ENCODE peak calls at places on chromosomes 5 and 9, in six cellular contexts. O is epithelial cell of esophagus; F is germinal center; X is activated CD4-positive, alpha-beta T cell treated with anti-CD3 and anti-CD28 coated beads, Interleukin-2, amount 50 U/mL, for 1 hour; A is NCI-H2029; Q is nucleus accumbens. T is an unnamed sample.

GRCh38 chr9:120904061-120904998 is 22.3 kb downstream of the TRAF1 start:
- DNase-seq in O (no peak), F (peak; percentile 71), X (peak; percentile 67), A (peak; percentile 34), Q (no peak), T (no peak)

GRCh38 chr5:55829956-55830355 is 21.2 kb upstream of the IL31RA start:
- DNase-seq in O (peak; percentile 52), F (no peak), X (no peak), A (no peak), Q (no peak), T (no peak)

GRCh38 chr9:114155967-114156294 is 594 bp downstream of the COL27A1 start:
- DNase-seq in O (peak; percentile 28), F (no peak), X (no peak), A (no peak), Q (no peak), T (no peak)

GRCh38 chr9:38389313-38389712 is 3.2 kb upstream of the ALDH1B1 start:
- DNase-seq in O (no peak), F (no peak), X (no peak), A (no peak), Q (no peak), T (no peak)

GRCh38 chr5:6719417-6719816 is 6.2 kb downstream of the TENT4A start:
- DNase-seq in O (no peak), F (no peak), X (no peak), A (no peak), Q (no peak), T (no peak)

GRCh38 chr9:13485068-13485596 is 205.6 kb upstream of the MPDZ start:
- DNase-seq in O (peak; percentile 86), F (no peak), X (no peak), A (no peak), Q (no peak), T (peak; percentile 73)

GRCh38 chr5:10524376-10525123 is 39.3 kb upstream of the ANKRD33B start:
- DNase-seq in O (no peak), F (no peak), X (no peak), A (no peak), Q (no peak), T (peak; percentile 86)

GRCh38 chr9:113709721-113710120 is 166.4 kb upstream of the ZNF618 start:
- DNase-seq in O (no peak), F (no peak), X (no peak), A (no peak), Q (no peak), T (no peak)

GRCh38 chr5:179699640-179700298 is 1.0 kb downstream of the CANX start:
- DNase-seq in O (peak; percentile 44), F (peak; percentile 24), X (no peak), A (peak; percentile 63), Q (no peak), T (no peak)

GRCh38 chr5:163943546-163943945 is 438.1 kb downstream of the MAT2B start:
- DNase-seq in O (no peak), F (no peak), X (no peak), A (no peak), Q (no peak), T (no peak)

T was measured in fibroblast of the conjunctiva.